ENCODE peak calls at places on chromosome 6, in nine cellular contexts. W is endothelial cell of umbilical vein, P is AG10803, Z is heart right ventricle, U is astrocyte, C is neural progenitor cell, V is psoas muscle, S is cardiac fibroblast, F is left ventricle myocardium inferior. J is an unnamed sample.
A peak's percentile ranks its signal among the peaks of the same experiment; 100 is the strongest.

GRCh38 chr6:78611886-78612480 is 255.4 kb upstream of the IRAK1BP1 start:
- DNase-seq in W (peak; percentile 40), P (peak; percentile 23), Z (no peak), U (no peak), C (peak; percentile 5), V (no peak), S (peak; percentile 57), F (no peak), J (no peak)

GRCh38 chr6:68326762-68327161 is 308.3 kb upstream of the ADGRB3 start:
- DNase-seq in W (no peak), P (no peak), Z (no peak), U (no peak), C (no peak), V (no peak), S (no peak), F (no peak), J (no peak)

GRCh38 chr6:13512900-13513299 is 25.5 kb upstream of the GFOD1 start:
- DNase-seq in W (no peak), P (no peak), Z (no peak), U (no peak), C (no peak), V (no peak), S (no peak), F (no peak), J (no peak)

GRCh38 chr6:139821669-139822223 is 447.3 kb upstream of the CITED2 start:
- DNase-seq in W (peak; percentile 29), P (no peak), Z (no peak), U (no peak), C (no peak), V (no peak), S (no peak), F (no peak), J (no peak)

GRCh38 chr6:158566207-158566818 is 6.4 kb downstream of the TMEM181 start:
- DNase-seq in W (no peak), P (no peak), Z (no peak), U (no peak), C (no peak), V (no peak), S (no peak), F (no peak), J (no peak)

GRCh38 chr6:54916858-54917257 is 70.3 kb downstream of the FAM83B start:
- DNase-seq in W (no peak), P (peak; percentile 28), Z (no peak), U (no peak), C (no peak), V (no peak), S (peak; percentile 30), F (no peak), J (no peak)

GRCh38 chr6:72968704-72969103 is 256.6 kb downstream of the KHDC1L start:
- DNase-seq in W (peak; percentile 69), P (no peak), Z (no peak), U (peak; percentile 69), C (no peak), V (no peak), S (peak; percentile 71), F (no peak), J (no peak)

GRCh38 chr6:128655978-128656498 is 135.6 kb upstream of the PTPRK start:
- DNase-seq in W (peak; percentile 93), P (peak; percentile 86), Z (no peak), U (peak; percentile 96), C (peak; percentile 15), V (no peak), S (peak; percentile 95), F (no peak), J (no peak)

GRCh38 chr6:7328159-7328713 is 15.2 kb upstream of the SSR1 start:
- DNase-seq in W (no peak), P (no peak), Z (no peak), U (no peak), C (no peak), V (no peak), S (no peak), F (no peak), J (no peak)
- TF ChIP-seq CTCF in W (no peak), P (no peak), Z (no peak), U (no peak), C (no peak), V (no peak), S (no peak), F (no peak), J (no peak)

GRCh38 chr6:31083742-31084354 is 28.5 kb downstream of the C6orf15 start:
- DNase-seq in W (peak; percentile 34), P (peak; percentile 74), Z (peak; percentile 53), U (peak; percentile 67), C (peak; percentile 79), V (peak; percentile 18), S (peak; percentile 91), F (no peak), J (no peak)

GRCh38 chr6:31086788-31087440 is 25.5 kb downstream of the C6orf15 start:
- DNase-seq in W (peak; percentile 87), P (peak; percentile 49), Z (no peak), U (peak; percentile 87), C (no peak), V (no peak), S (peak; percentile 75), F (no peak), J (no peak)

GRCh38 chr6:31090275-31090972 is 22.0 kb downstream of the C6orf15 start:
- DNase-seq in W (no peak), P (no peak), Z (no peak), U (no peak), C (no peak), V (no peak), S (no peak), F (no peak), J (no peak)

GRCh38 chr6:31090973-31091364 is 21.4 kb downstream of the C6orf15 start:
- DNase-seq in W (no peak), P (no peak), Z (no peak), U (no peak), C (no peak), V (no peak), S (no peak), F (no peak), J (no peak)

DNA sequence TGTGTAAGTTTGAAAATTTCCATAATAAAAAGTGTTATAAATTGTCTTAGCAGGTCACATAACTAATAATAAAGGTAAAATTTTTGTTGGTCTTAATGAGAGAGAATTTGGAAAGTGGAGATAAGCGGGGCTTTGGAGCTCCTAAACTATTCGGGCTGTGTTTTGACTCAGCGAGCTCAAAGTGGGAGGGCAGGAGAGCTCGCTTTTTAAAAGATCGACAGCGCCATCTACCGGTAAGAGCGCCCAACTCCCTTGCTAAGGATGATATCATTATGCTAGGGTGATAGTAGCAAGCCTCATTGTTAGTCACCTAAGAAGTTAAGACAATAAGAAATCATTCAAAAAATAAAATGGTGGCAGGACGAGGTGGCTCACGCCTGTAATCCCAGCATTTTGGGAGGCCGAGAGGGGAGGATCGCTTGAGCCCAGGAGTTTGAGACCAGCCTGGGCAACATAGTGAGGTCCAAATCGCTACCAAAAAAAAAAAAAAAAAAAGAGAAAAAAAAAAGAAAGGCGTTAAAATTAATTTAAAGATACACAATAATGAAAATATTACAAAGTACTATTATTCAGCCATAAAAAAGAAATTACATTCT is 24.8 kb downstream of the C6orf15 start:
- DNase-seq in W (peak; percentile 93), P (peak; percentile 81), Z (peak; percentile 85), U (peak; percentile 64), C (peak; percentile 93), V (peak; percentile 81), S (peak; percentile 92), F (peak; percentile 84), J (peak; percentile 90)
- H3K4me3 ChIP-seq in W (peak overlapping the region; percentile 42), P (no peak overlapping the region), Z (no peak overlapping the region), U (peak overlapping the region; percentile 35), C (no peak overlapping the region), V (no peak overlapping the region), S (no peak overlapping the region), F (no peak overlapping the region), J (no peak overlapping the region)

GRCh38 chr6:31899215-31899614 is 1.7 kb upstream of the EHMT2 start:
- DNase-seq in W (no peak), P (no peak), Z (no peak), U (no peak), C (no peak), V (no peak), S (no peak), F (no peak), J (no peak)

GRCh38 chr6:31897612-31898199 is at the start of gene EHMT2:
- DNase-seq in W (peak; percentile 82), P (peak; percentile 73), Z (peak; percentile 85), U (peak; percentile 48), C (peak; percentile 96), V (peak; percentile 85), S (peak; percentile 78), F (peak; percentile 84), J (peak; percentile 86)

GRCh38 chr6:31896856-31897611 is 464 bp downstream of the EHMT2 start:
- DNase-seq in W (no peak), P (no peak), Z (no peak), U (no peak), C (peak; percentile 75), V (no peak), S (no peak), F (no peak), J (no peak)

GRCh38 chr6:31899882-31900722 is 1.8 kb downstream of the ZBTB12 start:
- DNase-seq in W (no peak), P (no peak), Z (no peak), U (no peak), C (no peak), V (no peak), S (no peak), F (no peak), J (no peak)

GRCh38 chr6:31898200-31899011 is 908 bp upstream of the EHMT2 start:
- DNase-seq in W (peak; percentile 55), P (peak; percentile 22), Z (no peak), U (peak; percentile 32), C (peak; percentile 78), V (no peak), S (peak; percentile 56), F (no peak), J (no peak)
- TF ChIP-seq CTCF in W (no peak), P (no peak), Z (no peak), U (no peak), C (peak; percentile 17), V (no peak), S (no peak), F (no peak), J (peak; percentile 9)

GRCh38 chr6:20313960-20314530 is 87.6 kb upstream of the E2F3 start:
- DNase-seq in W (no peak), P (no peak), Z (no peak), U (no peak), C (no peak), V (no peak), S (no peak), F (no peak), J (no peak)

GRCh38 chr6:20317430-20317829 is 84.2 kb upstream of the E2F3 start:
- DNase-seq in W (no peak), P (no peak), Z (no peak), U (no peak), C (no peak), V (no peak), S (no peak), F (no peak), J (no peak)

GRCh38 chr6:20315456-20315855 is 86.2 kb upstream of the E2F3 start:
- DNase-seq in W (no peak), P (no peak), Z (no peak), U (no peak), C (no peak), V (no peak), S (no peak), F (no peak), J (no peak)

GRCh38 chr6:20318851-20319387 is 82.8 kb upstream of the E2F3 start:
- DNase-seq in W (no peak), P (no peak), Z (no peak), U (no peak), C (no peak), V (no peak), S (no peak), F (no peak), J (no peak)

DNA sequence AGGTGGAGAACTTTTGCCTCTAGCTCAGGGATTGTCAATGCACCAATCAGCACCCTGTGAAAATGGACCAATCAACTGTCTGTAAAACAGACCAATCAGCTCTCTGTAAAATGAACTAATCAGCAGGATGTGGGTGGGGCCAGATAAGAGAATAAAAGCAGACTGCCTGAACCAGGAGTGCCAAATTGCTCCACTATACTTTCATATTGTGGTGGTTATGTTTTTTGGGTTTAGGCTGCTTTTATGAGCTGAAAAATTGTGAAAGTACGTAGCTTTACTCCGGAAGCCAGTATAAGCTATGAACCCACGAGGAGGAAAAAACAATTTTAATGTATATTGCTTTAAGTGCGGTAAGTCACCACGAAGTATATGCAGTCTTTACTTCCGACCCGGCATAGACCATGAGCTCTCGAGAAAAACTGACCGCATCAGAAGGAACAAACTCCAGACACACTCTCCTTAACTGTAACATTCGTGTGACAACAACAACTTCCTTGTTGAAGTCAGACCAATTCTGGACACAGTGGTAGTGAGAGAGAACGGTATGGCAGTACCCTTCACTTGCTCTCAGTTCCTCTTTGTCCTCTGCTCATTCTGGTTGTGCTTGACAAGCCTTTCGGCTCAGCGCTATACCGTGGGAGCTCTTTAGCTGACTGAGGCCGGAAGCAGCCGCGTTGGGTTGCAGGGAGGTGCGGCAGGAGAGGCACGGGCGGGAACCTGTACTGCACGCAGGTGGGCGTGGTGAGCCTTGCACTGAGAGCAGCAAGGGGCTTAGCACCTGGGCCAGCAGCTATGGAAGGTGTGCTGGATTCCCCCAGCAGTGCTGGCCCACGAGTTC is 81.9 kb upstream of the E2F3 start:
- DNase-seq in W (no peak), P (no peak), Z (no peak), U (no peak), C (no peak), V (peak; percentile 20), S (no peak), F (no peak), J (no peak)
- H3K4me3 ChIP-seq in W (no peak overlapping the region), P (no peak overlapping the region), Z (peak overlapping the region; percentile 4), U (no peak overlapping the region), C (no peak overlapping the region), V (no peak overlapping the region), S (no peak overlapping the region), F (no peak overlapping the region), J (no peak overlapping the region)

J was measured in uterus.